ENCODE peak calls at places on chromosomes 12 and 14, in five cellular contexts. B is neural crest cell; F is stimulated activated CD4-positive, alpha-beta T cell treated with anti-CD3 and anti-CD28 coated beads, TNF-alpha, amount 100 ng/mL, for 4 hours; J is T-helper 2 cell; S is GDM1. R is an unnamed sample.

GRCh38 chr14:30597496-30597895 is 24.6 kb upstream of the SCFD1 start:
- DNase-seq in B (no peak), F (no peak), J (no peak), S (no peak), R (no peak)

GRCh38 chr14:73723411-73723798 is 9.2 kb upstream of the PNMA1 start:
- DNase-seq in B (no peak), F (no peak), J (no peak), S (no peak), R (no peak)

GRCh38 chr12:23473071-23473470 is 476.4 kb downstream of the SOX5 start:
- DNase-seq in B (no peak), F (no peak), J (no peak), S (no peak), R (no peak)

GRCh38 chr14:20262642-20263128 is 23.6 kb downstream of the OR11H4 start:
- DNase-seq in B (no peak), F (no peak), J (no peak), S (no peak), R (no peak)

GRCh38 chr14:96906434-96906833 is 109.3 kb downstream of the VRK1 start:
- DNase-seq in B (no peak), F (no peak), J (no peak), S (no peak), R (no peak)

GRCh38 chr14:44963775-44964380 is 1.9 kb downstream of the TOGARAM1 start:
- DNase-seq in B (no peak), F (no peak), J (no peak), S (no peak), R (no peak)

GRCh38 chr12:21797539-21797938 is 23.0 kb upstream of the KCNJ8 start:
- DNase-seq in B (no peak), F (no peak), J (no peak), S (no peak), R (no peak)

GRCh38 chr14:64966976-64967375 is 5.2 kb downstream of the RAB15 start:
- DNase-seq in B (no peak), F (no peak), J (no peak), S (no peak), R (no peak)

GRCh38 chr14:50943943-50944646 is at the start of gene PYGL:
- DNase-seq in B (peak), F (no peak), J (no peak), S (peak), R (no peak)

GRCh38 chr14:76754586-76754985 is 6.7 kb upstream of the VASH1 start:
- DNase-seq in B (no peak), F (no peak), J (no peak), S (no peak), R (no peak)

GRCh38 chr12:124524231-124524925 is 43.0 kb downstream of the NCOR2 start:
- DNase-seq in B (no peak), F (no peak), J (no peak), S (no peak), R (no peak)

GRCh38 chr12:13404631-13405473 is 208.3 kb downstream of the EMP1 start:
- DNase-seq in B (no peak), F (no peak), J (no peak), S (no peak), R (no peak)

GRCh38 chr12:95908573-95908972 is 33.8 kb downstream of the CCDC38 start:
- DNase-seq in B (no peak), F (no peak), J (no peak), S (no peak), R (no peak)

GRCh38 chr12:109998241-109998903 is 858 bp upstream of the ANKRD13A start:
- DNase-seq in B (peak), F (no peak), J (no peak), S (no peak), R (no peak)

GRCh38 chr12:89622115-89622514 is 86.5 kb downstream of the ATP2B1 start:
- DNase-seq in B (no peak), F (no peak), J (no peak), S (no peak), R (no peak)

GRCh38 chr12:83826112-83826511 is 1086.5 kb downstream of the SLC6A15 start:
- DNase-seq in B (peak), F (no peak), J (no peak), S (peak), R (no peak)

GRCh38 chr14:31243860-31244259 is 36.3 kb upstream of the HECTD1 start:
- DNase-seq in B (no peak), F (peak), J (no peak), S (no peak), R (no peak)

GRCh38 chr14:53034036-53034435 is 83.2 kb upstream of the FERMT2 start:
- DNase-seq in B (no peak), F (no peak), J (no peak), S (no peak), R (no peak)

GRCh38 chr12:1644523-1645438 is 15.8 kb downstream of the WNT5B start:
- DNase-seq in B (no peak), F (no peak), J (no peak), S (no peak), R (no peak)

GRCh38 chr14:70771781-70772212 is 37.5 kb downstream of the MAP3K9 start:
- DNase-seq in B (no peak), F (no peak), J (no peak), S (no peak), R (no peak)

GRCh38 chr14:69153848-69154208 is 909 bp upstream of the DCAF5 start:
- DNase-seq in B (peak), F (no peak), J (no peak), S (no peak), R (no peak)

GRCh38 chr14:52188381-52188780 is 79.1 kb upstream of the PTGDR start:
- DNase-seq in B (no peak), F (no peak), J (no peak), S (no peak), R (no peak)

GRCh38 chr12:115060477-115061168 is 376.6 kb upstream of the TBX3 start:
- DNase-seq in B (no peak), F (no peak), J (no peak), S (no peak), R (no peak)

GRCh38 chr12:60689137-60689536 is 1093.3 kb downstream of the SLC16A7 start:
- DNase-seq in B (no peak), F (no peak), J (no peak), S (no peak), R (no peak)